ENCODE peak calls at places on chromosomes 11 and 22, in four cellular contexts. K is tibial artery, B is retinal pigment epithelial cell, P is colonic mucosa. I is an unnamed sample.
A peak's percentile ranks its signal among the peaks of the same experiment; 100 is the strongest.

GRCh38 chr11:35332524-35332923 is 86.8 kb downstream of the SLC1A2 start:
- DNase-seq in K (no peak), B (no peak), P (no peak), I (no peak)

GRCh38 chr11:95081010-95081409 is 8.6 kb upstream of the ENDOD1 start:
- DNase-seq in K (no peak), B (no peak), P (no peak), I (no peak)

GRCh38 chr11:61331636-61332035 is 1.3 kb downstream of the DDB1 start:
- DNase-seq in K (no peak), B (no peak), P (no peak), I (no peak)

GRCh38 chr22:17307566-17307965 is 61.7 kb upstream of the CECR2 start:
- DNase-seq in K (no peak), B (no peak), P (no peak), I (no peak)

GRCh38 chr22:26172389-26172990 is 3.2 kb downstream of the SEZ6L start:
- DNase-seq in K (no peak), B (no peak), P (peak; percentile 36), I (no peak)

GRCh38 chr22:40046126-40046525 is 51.4 kb downstream of the FAM83F start:
- DNase-seq in K (no peak), B (no peak), P (no peak), I (no peak)

GRCh38 chr11:20059587-20060021 is 100.7 kb downstream of the DBX1 start:
- DNase-seq in K (no peak), B (no peak), P (no peak), I (no peak)

GRCh38 chr11:65432133-65432650 is 9.6 kb downstream of the NEAT1 start:
- DNase-seq in K (no peak), B (no peak), P (no peak), I (no peak)

GRCh38 chr11:57278721-57279095 is 41.7 kb upstream of the APLNR start:
- DNase-seq in K (no peak), B (no peak), P (no peak), I (no peak)

GRCh38 chr11:118910309-118911112 is 15.2 kb downstream of the BCL9L start:
- DNase-seq in K (peak; percentile 71), B (peak; percentile 77), P (no peak), I (peak; percentile 82)

GRCh38 chr11:5719703-5720495 is 16.3 kb upstream of the OR56B1 start:
- DNase-seq in K (no peak), B (no peak), P (no peak), I (no peak)

GRCh38 chr11:123194308-123195181 is 503 bp downstream of the CLMP start:
- DNase-seq in K (no peak), B (no peak), P (no peak), I (peak; percentile 54)

GRCh38 chr11:128297111-128297651 is 290.2 kb downstream of the ETS1 start:
- DNase-seq in K (no peak), B (no peak), P (no peak), I (no peak)

GRCh38 chr11:83639995-83640758 is 354.0 kb upstream of the CCDC90B start:
- DNase-seq in K (no peak), B (no peak), P (no peak), I (no peak)

GRCh38 chr11:120523196-120523595 is 11.6 kb downstream of the GRIK4 start:
- DNase-seq in K (no peak), B (no peak), P (no peak), I (no peak)

GRCh38 chr22:39731881-39732555 is 161.5 kb downstream of the CACNA1I start:
- DNase-seq in K (no peak), B (no peak), P (no peak), I (no peak)

GRCh38 chr11:81647374-81647773 is 1086.3 kb downstream of the FAM181B start:
- DNase-seq in K (no peak), B (no peak), P (no peak), I (no peak)

DNA sequence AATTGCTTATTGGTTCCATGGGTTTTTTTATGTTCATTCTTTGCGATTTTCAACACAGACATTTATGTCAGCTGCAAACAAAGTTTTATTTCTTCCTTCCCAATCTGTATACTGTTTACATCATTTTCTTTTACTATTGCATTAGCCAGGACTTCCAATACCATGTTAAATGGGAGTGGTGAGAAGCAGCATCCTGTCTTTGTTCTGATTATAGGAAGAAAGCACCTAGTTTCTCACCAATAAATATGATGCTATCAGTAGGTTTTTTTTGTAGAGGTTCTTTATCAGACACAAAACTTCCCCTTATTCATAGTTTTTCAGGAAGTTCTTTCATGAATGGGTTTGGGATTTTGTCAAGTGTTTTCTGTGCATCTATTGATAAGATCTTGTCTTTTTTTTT is 28.0 kb upstream of the OR8B8 start:
- DNase-seq in K (no peak), B (no peak), P (no peak), I (no peak)
- H3K4me3 ChIP-seq in K (no peak overlapping the region), B (no peak overlapping the region), P (no peak overlapping the region), I (no peak overlapping the region)

GRCh38 chr11:71940561-71941219 is 11.8 kb downstream of the RNF121 start:
- DNase-seq in K (no peak), B (no peak), P (no peak), I (no peak)
- H3K4me3 ChIP-seq in K (no peak overlapping the region), B (no peak overlapping the region), P (no peak overlapping the region), I (no peak overlapping the region)

DNA sequence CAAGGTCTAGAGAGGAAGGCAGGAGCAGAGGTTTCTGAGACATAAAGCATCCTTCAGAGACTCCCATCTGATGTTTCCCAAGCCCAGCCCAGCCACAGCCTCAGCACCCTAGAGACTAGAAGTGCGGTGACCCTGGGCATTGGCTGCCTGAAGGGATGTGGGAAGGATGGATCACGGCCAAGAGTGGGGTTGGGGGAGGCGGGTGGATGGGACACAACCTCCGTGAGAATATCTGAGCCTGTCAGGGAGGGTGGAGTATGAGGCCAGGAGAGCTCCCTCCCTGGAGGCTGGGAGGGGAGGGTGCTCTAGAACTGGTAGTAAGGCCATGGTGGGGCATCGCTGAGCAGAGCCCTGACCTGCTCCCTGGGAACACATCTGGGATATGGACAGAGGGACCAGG is 71.4 kb downstream of the CSNK2A3 start:
- DNase-seq in K (no peak), B (no peak), P (no peak), I (no peak)
- H3K4me3 ChIP-seq in K (no peak overlapping the region), B (no peak overlapping the region), P (no peak overlapping the region), I (no peak overlapping the region)

DNA sequence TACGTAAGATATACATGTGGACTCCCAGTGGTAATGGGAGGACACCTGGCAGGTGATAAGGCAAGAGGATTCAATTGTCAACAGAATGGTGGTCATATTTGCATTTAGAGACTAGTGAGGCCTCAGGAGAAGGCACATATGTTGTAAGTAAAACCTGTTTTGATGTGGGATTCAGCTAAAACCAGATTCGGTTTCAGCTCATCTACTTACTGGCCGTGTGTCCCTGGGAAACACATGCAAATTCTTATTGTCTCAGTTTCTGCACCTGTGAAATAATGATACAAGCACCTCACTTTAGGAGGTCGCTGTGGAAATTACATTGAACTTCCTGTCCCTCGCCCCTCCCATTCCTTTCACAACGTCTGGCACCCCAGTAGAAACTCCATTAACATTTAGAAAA is 78.9 kb upstream of the FIBIN start:
- DNase-seq in K (no peak), B (no peak), P (no peak), I (no peak)
- H3K4me3 ChIP-seq in K (no peak overlapping the region), B (no peak overlapping the region), P (no peak overlapping the region), I (no peak overlapping the region)

DNA sequence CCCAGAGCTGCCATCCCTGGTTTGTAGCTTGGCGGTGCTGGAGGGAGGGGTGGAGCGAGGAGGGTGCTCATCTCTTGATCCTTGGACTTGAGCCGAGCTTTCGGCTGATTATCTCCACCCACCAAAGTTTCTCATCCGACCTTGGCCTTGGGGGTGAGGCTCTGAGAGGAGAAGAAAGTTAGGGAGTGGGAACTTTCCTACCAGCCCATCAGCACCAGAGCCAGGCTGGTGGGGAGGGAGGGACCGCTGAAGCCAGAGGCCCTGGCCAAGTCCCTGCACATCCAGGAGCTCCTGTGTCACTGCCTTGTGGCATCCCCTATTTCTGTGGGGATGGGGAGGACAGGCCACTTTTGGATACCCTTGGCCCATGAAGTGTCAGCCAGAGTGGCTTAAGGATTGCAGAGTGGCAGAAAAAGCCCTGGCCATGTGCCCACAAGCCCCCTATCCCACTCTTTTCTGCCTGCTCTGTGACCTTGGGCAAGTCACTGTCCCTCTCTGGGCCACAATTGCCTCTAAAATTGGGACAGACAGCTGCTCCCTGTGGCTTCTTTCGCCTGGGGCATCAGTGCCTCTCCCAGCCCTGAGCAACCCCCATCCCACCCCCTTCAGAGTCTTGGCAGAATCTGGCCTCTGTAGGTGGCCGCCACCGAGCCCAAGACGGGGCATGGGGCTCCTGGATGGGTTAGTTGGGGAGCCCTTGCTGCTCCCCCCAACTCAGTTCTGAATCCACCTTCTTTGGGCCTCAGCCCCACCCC is 10.2 kb downstream of the KCTD17 start:
- DNase-seq in K (no peak), B (no peak), P (no peak), I (no peak)
- H3K4me3 ChIP-seq in K (no peak overlapping the region), B (no peak overlapping the region), P (no peak overlapping the region), I (no peak overlapping the region)

DNA sequence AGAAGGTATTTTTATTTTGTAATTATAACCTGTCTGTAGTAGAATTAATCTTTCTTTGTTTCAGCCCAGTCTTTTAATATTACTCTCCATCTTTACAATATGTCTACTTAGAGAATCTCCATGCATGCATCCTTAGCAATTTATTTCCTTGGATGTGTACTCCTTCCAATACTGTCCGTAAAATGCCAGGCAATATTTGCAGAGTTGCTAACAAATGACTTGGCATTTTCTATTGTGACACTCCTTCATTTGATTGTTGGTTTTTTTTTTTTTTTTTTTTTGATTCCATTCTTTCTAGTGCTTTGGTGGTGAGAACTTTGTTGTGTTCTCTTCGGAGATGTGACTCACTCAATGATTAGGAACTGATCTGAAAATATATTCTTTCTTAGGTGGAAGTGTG is 220.3 kb downstream of the CNTN5 start:
- DNase-seq in K (no peak), B (no peak), P (no peak), I (no peak)
- H3K4me3 ChIP-seq in K (no peak overlapping the region), B (no peak overlapping the region), P (no peak overlapping the region), I (no peak overlapping the region)

GRCh38 chr11:64253043-64253442 is 1.7 kb downstream of the PLCB3 start:
- DNase-seq in K (no peak), B (no peak), P (no peak), I (no peak)
- H3K4me3 ChIP-seq in K (peak overlapping the region; percentile 81), B (no peak overlapping the region), P (peak overlapping the region; percentile 97), I (peak overlapping the region; percentile 88)

DNA sequence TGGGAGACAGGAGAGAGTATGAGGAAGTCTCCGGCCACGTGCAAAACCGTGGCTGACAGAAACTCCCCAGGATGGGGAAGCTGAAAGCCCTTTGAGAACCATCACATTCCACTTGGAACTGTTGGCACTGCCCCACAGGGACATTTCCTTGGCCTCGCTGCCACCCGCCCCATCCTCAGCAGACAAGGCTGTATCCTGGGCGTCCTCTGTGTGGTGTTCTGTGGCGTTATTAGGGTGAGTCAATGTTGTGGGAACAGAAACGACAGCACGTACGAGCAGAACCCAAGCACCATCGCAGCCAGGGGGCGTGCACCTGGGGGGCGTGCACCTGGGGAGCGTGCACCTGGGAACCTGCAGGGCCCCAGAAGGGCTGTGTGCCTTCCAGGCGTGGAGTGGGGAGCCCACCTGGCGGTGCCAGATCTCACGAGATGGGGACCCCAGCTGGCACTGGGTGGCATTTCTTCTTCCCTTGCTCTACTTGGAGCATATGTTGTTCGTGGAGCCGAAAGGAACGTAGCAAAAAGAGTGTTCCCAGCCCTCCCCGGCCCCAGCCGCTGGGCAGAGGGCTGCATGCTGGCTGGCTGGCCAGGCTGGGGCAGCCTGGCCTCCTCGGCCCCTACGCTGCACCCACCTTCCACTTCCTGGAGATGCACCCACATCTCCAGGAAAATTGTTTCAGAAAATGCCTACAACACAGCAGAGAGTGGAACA is 35.4 kb downstream of the NFAM1 start:
- DNase-seq in K (peak; percentile 66), B (no peak), P (no peak), I (no peak)
- H3K4me3 ChIP-seq in K (no peak overlapping the region), B (no peak overlapping the region), P (no peak overlapping the region), I (no peak overlapping the region)